ENCODE peak calls at places on chromosomes 3 and 15, in four cellular contexts. D is Calu3, M is mucosa of descending colon, N is choroid plexus epithelial cell. R is an unnamed sample.

GRCh38 chr15:50249704-50250103 is 15.8 kb downstream of the HDC start:
- DNase-seq in D (no peak), M (no peak), N (no peak), R (no peak)

GRCh38 chr3:130935761-130936160 is 41.9 kb downstream of the ATP2C1 start:
- DNase-seq in M (no peak), D (no peak), N (peak), R (no peak)

GRCh38 chr3:126474498-126475410 is 937 bp downstream of the ZXDC start:
- DNase-seq in M (peak), D (peak), N (peak), R (peak)

GRCh38 chr3:50708620-50709019 is 33.9 kb downstream of the DOCK3 start:
- DNase-seq in M (no peak), D (no peak), N (no peak), R (no peak)

GRCh38 chr15:71291723-71292122 is 176.5 kb downstream of the THSD4 start:
- DNase-seq in D (no peak), M (no peak), N (no peak), R (no peak)

GRCh38 chr15:48182749-48183148 is 4.7 kb upstream of the MYEF2 start:
- DNase-seq in N (no peak), M (no peak), D (no peak), R (no peak)

GRCh38 chr3:111749171-111750170 is 109.6 kb upstream of the PHLDB2 start:
- DNase-seq in D (no peak), M (no peak), N (no peak), R (no peak)

GRCh38 chr3:36876181-36876936 is 68.5 kb downstream of the TRANK1 start:
- DNase-seq in D (no peak), N (no peak), M (no peak), R (no peak)

GRCh38 chr15:73626072-73626471 is 7.1 kb downstream of the NPTN start:
- DNase-seq in M (no peak), N (no peak), D (no peak), R (no peak)

GRCh38 chr15:96431787-96432186 is 101.3 kb downstream of the NR2F2 start:
- DNase-seq in M (no peak), D (no peak), N (no peak), R (no peak)

GRCh38 chr3:131036200-131036816 is 9.6 kb downstream of the NEK11 start:
- DNase-seq in N (peak), D (no peak), M (no peak), R (no peak)

GRCh38 chr3:41572092-41572491 is 372.8 kb downstream of the CTNNB1 start:
- DNase-seq in M (no peak), N (no peak), D (no peak), R (no peak)

GRCh38 chr3:122937745-122938144 is 89.8 kb downstream of the SEMA5B start:
- DNase-seq in D (no peak), N (no peak), M (no peak), R (no peak)

GRCh38 chr15:93610944-93611343 is 521.9 kb upstream of the RGMA start:
- DNase-seq in M (no peak), D (no peak), N (no peak), R (no peak)

GRCh38 chr3:8713901-8714759 is 19.5 kb upstream of the CAV3 start:
- DNase-seq in N (peak), D (peak), M (no peak), R (no peak)

GRCh38 chr3:43786102-43786952 is 95.6 kb downstream of the ABHD5 start:
- DNase-seq in N (no peak), M (no peak), D (no peak), R (no peak)

GRCh38 chr3:31502803-31503221 is 29.9 kb upstream of the STT3B start:
- DNase-seq in M (no peak), D (no peak), N (no peak), R (no peak)

GRCh38 chr3:16448691-16449090 is 64.8 kb downstream of the RFTN1 start:
- DNase-seq in N (peak), M (peak), D (no peak), R (no peak)

GRCh38 chr3:28328188-28329151 is 20.1 kb upstream of the ZCWPW2 start:
- DNase-seq in M (no peak), D (no peak), N (peak), R (no peak)

GRCh38 chr15:33142708-33143107 is 51.8 kb downstream of the FMN1 start:
- DNase-seq in D (no peak), M (no peak), N (no peak), R (no peak)

GRCh38 chr3:121988146-121988545 is 33.9 kb downstream of the ILDR1 start:
- DNase-seq in M (no peak), N (no peak), D (no peak), R (no peak)

GRCh38 chr3:70822777-70823176 is 510.3 kb upstream of the MDFIC2 start:
- DNase-seq in N (no peak), D (no peak), M (no peak), R (no peak)

GRCh38 chr3:9704343-9705322 is 1.0 kb downstream of the CPNE9 start:
- DNase-seq in N (peak), D (peak), M (no peak), R (peak)

GRCh38 chr3:123331006-123331405 is 117.9 kb downstream of the ADCY5 start:
- DNase-seq in M (no peak), N (no peak), D (no peak), R (no peak)

GRCh38 chr3:111943533-111943932 is 35.3 kb upstream of the ABHD10 start:
- DNase-seq in N (no peak), M (no peak), D (no peak), R (no peak)

GRCh38 chr3:147421184-147421912 is 12.2 kb downstream of the ZIC1 start:
- DNase-seq in N (peak), D (no peak), M (no peak), R (no peak)

GRCh38 chr15:23370578-23370977 is 16.0 kb downstream of the GOLGA8S start:
- DNase-seq in M (no peak), D (no peak), N (no peak), R (no peak)

GRCh38 chr15:42065008-42065407 is 29.4 kb downstream of the PLA2G4D start:
- DNase-seq in N (no peak), M (no peak), D (no peak), R (no peak)

GRCh38 chr15:40087991-40088928 is 20.4 kb downstream of the BMF start:
- DNase-seq in M (no peak), N (peak), D (no peak), R (peak)

GRCh38 chr3:32399030-32399620 is 7.5 kb downstream of the CMTM7 start:
- DNase-seq in N (peak), M (no peak), D (peak), R (no peak)

GRCh38 chr15:83657549-83657948 is 3.6 kb downstream of the ADAMTSL3 start:
- DNase-seq in N (peak), D (no peak), M (no peak), R (no peak)
- TF ChIP-seq CTCF in N (peak), D (peak), M (no peak), R (no peak)

GRCh38 chr15:74837482-74837881 is 5.5 kb downstream of the ULK3 start:
- DNase-seq in D (no peak), M (no peak), N (no peak), R (no peak)
- TF ChIP-seq CTCF in D (no peak), M (no peak), N (peak), R (no peak)

GRCh38 chr15:68277605-68278344 is at the start of gene FEM1B:
- DNase-seq in M (peak), D (peak), N (peak), R (peak)
- TF ChIP-seq CTCF in M (no peak), D (no peak), N (no peak), R (no peak)

GRCh38 chr3:4314688-4315087 is 11.5 kb downstream of the SETMAR start:
- DNase-seq in N (no peak), D (no peak), M (no peak), R (no peak)
- TF ChIP-seq CTCF in N (peak), D (no peak), M (no peak), R (no peak)

GRCh38 chr3:62335196-62335595 is 38.2 kb downstream of the FEZF2 start:
- DNase-seq in M (no peak), D (no peak), N (no peak), R (no peak)

GRCh38 chr3:62329970-62330369 is 43.4 kb downstream of the FEZF2 start:
- DNase-seq in N (no peak), M (no peak), D (no peak), R (no peak)

GRCh38 chr3:62332017-62332416 is 41.3 kb downstream of the FEZF2 start:
- DNase-seq in M (no peak), D (no peak), N (no peak), R (no peak)

GRCh38 chr3:62332771-62333381 is 40.5 kb downstream of the FEZF2 start:
- DNase-seq in M (no peak), N (peak), D (peak), R (no peak)
- TF ChIP-seq CTCF in M (no peak), N (peak), D (peak), R (peak)

GRCh38 chr15:52113708-52114107 is 1.1 kb upstream of the BCL2L10 start:
- DNase-seq in N (no peak), D (no peak), M (no peak), R (no peak)
- TF ChIP-seq CTCF in N (no peak), D (no peak), M (no peak), R (no peak)

DNA sequence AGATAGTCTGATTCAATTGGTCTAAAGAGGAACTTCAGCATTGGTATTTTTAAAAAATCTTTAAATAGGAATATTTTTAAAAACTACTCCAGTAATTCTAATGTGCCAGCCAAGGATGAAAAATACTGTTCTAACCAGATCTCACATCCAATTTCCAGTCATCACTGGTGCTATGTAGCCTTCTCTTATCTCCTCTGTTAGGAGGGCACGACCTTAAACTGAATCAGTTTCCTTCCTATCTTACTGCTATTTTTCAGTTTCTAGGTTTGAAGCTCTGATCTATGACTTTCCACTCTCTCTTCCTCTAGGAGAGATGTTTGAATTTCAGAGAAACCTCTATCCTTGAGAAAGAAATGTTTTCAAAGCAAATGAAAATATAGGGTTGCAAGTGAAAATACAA is 31.9 kb downstream of the HAPLN3 start:
- DNase-seq in D (no peak), M (no peak), N (no peak), R (no peak)
- TF ChIP-seq CTCF in D (no peak), M (no peak), N (no peak), R (no peak)

DNA sequence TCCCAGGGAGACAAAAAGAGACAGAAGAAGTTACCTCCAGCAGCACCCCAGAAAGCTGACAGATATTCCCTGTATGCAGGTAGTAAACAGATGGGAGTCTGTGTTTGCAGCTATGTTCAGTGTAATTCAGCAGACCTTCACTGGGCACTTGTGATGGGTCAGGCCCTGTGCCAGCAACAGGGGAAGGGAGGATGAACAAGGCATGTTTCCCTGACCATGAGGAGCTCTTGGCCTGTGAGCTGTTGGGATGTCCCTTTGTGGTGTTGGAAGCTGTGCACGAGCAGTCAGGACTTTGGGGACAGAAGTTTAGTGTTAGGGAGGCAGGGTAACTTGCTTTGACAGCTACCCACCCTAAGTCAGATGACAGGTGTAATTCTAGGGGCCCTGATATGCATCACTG is 106.0 kb upstream of the TRIM42 start:
- DNase-seq in M (no peak), D (no peak), N (no peak), R (no peak)
- TF ChIP-seq CTCF in M (no peak), D (no peak), N (no peak), R (no peak)

GRCh38 chr3:188361888-188362287 is 207.9 kb downstream of the LPP start:
- DNase-seq in M (no peak), N (no peak), D (no peak), R (no peak)

GRCh38 chr3:188358787-188359493 is 205.0 kb downstream of the LPP start:
- DNase-seq in N (no peak), D (no peak), M (no peak), R (no peak)

GRCh38 chr3:188360364-188360881 is 206.5 kb downstream of the LPP start:
- DNase-seq in D (no peak), M (no peak), N (no peak), R (no peak)

GRCh38 chr3:188365184-188365583 is 211.2 kb downstream of the LPP start:
- DNase-seq in M (no peak), N (no peak), D (no peak), R (no peak)

DNA sequence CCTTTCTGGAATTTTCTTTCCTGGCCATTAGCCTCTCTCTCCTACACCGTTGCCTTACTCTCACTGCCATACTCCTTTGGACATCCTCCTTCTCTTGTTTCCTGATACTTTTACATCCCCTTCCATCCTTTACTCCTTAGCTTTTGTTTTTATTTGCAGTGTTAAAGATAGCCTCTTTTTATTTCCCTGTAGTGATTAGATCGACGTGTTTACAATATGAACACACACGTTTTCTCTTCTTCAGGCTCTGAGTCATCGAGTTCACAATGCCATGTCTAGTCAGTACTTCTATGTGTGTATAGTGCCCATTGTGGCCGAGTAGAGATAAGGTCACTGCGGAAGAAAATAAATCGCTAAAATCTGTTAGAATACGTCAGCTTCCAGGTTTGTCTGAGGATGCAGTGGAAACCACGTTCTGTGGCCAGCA is 208.5 kb downstream of the LPP start:
- DNase-seq in M (no peak), N (peak), D (peak), R (no peak)
- TF ChIP-seq CTCF in M (no peak), N (peak), D (no peak), R (no peak)